ENCODE peak calls at places on chromosomes 12 and 14, in eight cellular contexts. M is psoas muscle, O is heart left ventricle, F is lower lobe of right lung, T is body of pancreas, K is kidney, G is stomach, E is right lobe of liver. P is an unnamed sample.

GRCh38 chr12:6635856-6636521 is at the start of gene LPAR5:
- DNase-seq in F (peak; percentile 62), T (no peak), K (peak; percentile 85), O (no peak), M (peak; percentile 34), E (peak; percentile 59), G (peak; percentile 78), P (no peak)

GRCh38 chr14:65184032-65184764 is 81.9 kb upstream of the MAX start:
- DNase-seq in F (no peak), T (no peak), E (no peak), G (no peak), K (no peak), O (no peak), M (no peak), P (no peak)

GRCh38 chr12:97680751-97681150 is 218.1 kb downstream of the RMST start:
- DNase-seq in E (no peak), G (no peak), F (no peak), O (no peak), K (no peak), M (no peak), T (no peak), P (no peak)

GRCh38 chr14:103128631-103129300 is 5.5 kb downstream of the TNFAIP2 start:
- DNase-seq in O (peak; percentile 46), T (no peak), G (peak; percentile 56), M (no peak), F (peak; percentile 41), E (peak; percentile 58), K (peak; percentile 84), P (peak; percentile 66)

GRCh38 chr12:4047441-4047840 is 174.2 kb upstream of the PARP11 start:
- DNase-seq in F (no peak), T (no peak), O (no peak), K (no peak), E (no peak), M (no peak), G (no peak), P (no peak)

GRCh38 chr12:95277139-95277538 is 59.5 kb downstream of the VEZT start:
- DNase-seq in E (no peak), F (no peak), M (no peak), K (no peak), T (no peak), O (no peak), G (no peak), P (no peak)

GRCh38 chr12:132030367-132031038 is 80.8 kb downstream of the EP400 start:
- DNase-seq in K (no peak), G (no peak), F (no peak), T (no peak), O (peak; percentile 53), E (peak; percentile 3), M (no peak), P (no peak)

GRCh38 chr12:68823711-68824110 is 15.7 kb downstream of the MDM2 start:
- DNase-seq in E (no peak), F (no peak), G (no peak), O (no peak), T (no peak), M (no peak), K (no peak), P (no peak)

GRCh38 chr12:101678081-101678480 is 19.4 kb upstream of the CHPT1 start:
- DNase-seq in O (no peak), M (no peak), T (no peak), F (no peak), E (no peak), K (no peak), G (no peak), P (no peak)

GRCh38 chr12:91681751-91682150 is 463.9 kb downstream of the BTG1 start:
- DNase-seq in T (no peak), G (no peak), O (no peak), K (no peak), M (no peak), F (no peak), E (no peak), P (no peak)

GRCh38 chr12:91685917-91686316 is 459.7 kb downstream of the BTG1 start:
- DNase-seq in G (no peak), E (no peak), F (no peak), O (no peak), T (no peak), M (no peak), K (no peak), P (no peak)

GRCh38 chr12:91690521-91690920 is 455.1 kb downstream of the BTG1 start:
- DNase-seq in F (no peak), K (no peak), G (no peak), O (no peak), E (no peak), T (peak; percentile 24), M (no peak), P (no peak)

DNA sequence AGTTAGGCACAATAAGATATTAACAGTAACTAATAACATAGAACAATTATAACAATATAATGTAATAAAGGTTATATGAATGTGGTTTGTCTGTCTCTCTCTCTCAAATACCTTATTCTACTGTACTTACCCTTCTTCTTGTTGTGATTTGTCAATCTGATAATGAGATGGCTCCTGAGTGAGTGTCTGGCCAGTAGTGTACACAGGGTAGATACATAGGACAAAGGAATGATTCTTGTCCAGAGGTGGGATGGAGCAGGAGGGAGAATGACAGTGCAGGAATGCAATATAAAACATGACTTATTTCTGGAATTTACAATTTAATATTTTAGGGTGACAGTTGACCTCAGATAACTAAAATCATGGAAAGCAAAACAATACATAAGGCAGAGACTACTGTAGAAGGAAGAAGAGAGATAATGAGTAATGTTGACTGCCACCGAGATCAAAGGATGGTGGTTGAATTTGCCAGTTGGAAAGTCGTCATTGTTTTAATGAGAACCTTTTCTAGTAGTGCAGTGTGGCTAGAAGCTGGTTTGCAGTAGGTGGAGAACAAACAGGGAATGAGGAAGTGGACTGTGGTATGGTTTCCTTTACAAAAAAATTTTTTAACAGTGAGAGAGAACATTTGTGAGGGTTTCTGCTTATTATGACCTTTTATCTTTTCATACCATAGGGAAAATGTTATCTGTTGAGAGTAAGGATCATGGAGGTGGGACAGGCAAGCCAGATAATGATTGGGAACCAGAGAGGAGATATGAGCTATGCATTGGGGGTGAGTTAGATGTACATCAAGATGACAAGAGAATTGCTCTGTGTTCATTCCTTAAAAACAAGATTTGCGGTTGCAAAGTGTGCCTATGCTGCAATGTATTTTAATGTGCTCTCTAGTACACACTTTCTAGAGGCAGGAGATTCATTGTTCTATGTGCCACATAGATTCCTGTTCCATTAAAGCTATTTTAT is 458.3 kb downstream of the BTG1 start:
- DNase-seq in E (no peak), O (no peak), K (no peak), F (no peak), G (no peak), T (no peak), M (no peak), P (no peak)
- H3K4me1 ChIP-seq in E (no peaks in the 10 kb centered on the region), O (no peaks in the 10 kb centered on the region), K (peaks cover 3% of the 10 kb centered on the region), F (no peaks in the 10 kb centered on the region), G (no peaks in the 10 kb centered on the region), T (no peaks in the 10 kb centered on the region), M (no peaks in the 10 kb centered on the region), P (no peaks in the 10 kb centered on the region)

GRCh38 chr12:1632702-1633101 is 3.7 kb downstream of the WNT5B start:
- DNase-seq in F (no peak), E (peak; percentile 89), O (peak; percentile 58), M (no peak), T (no peak), G (no peak), K (no peak), P (no peak)

GRCh38 chr12:1628671-1629337 is at the start of gene WNT5B:
- DNase-seq in G (no peak), T (no peak), F (no peak), O (no peak), E (no peak), K (no peak), M (no peak), P (no peak)

GRCh38 chr12:1630081-1630826 is 1.2 kb downstream of the WNT5B start:
- DNase-seq in F (peak; percentile 60), M (peak; percentile 56), O (peak; percentile 73), E (peak; percentile 83), K (peak; percentile 83), T (peak; percentile 59), G (peak; percentile 39), P (peak; percentile 73)

GRCh38 chr12:1630827-1631591 is 2.0 kb downstream of the WNT5B start:
- DNase-seq in F (no peak), E (no peak), T (no peak), K (no peak), M (no peak), O (no peak), G (no peak), P (no peak)

GRCh38 chr12:1629338-1630080 is 478 bp downstream of the WNT5B start:
- DNase-seq in F (no peak), O (no peak), M (no peak), E (no peak), K (no peak), G (no peak), T (peak; percentile 19), P (no peak)
- TF ChIP-seq CTCF in F (no peak), O (no peak), M (no peak), E (peak; percentile 7), K (no peak), G (no peak), T (no peak), P (no peak)

DNA sequence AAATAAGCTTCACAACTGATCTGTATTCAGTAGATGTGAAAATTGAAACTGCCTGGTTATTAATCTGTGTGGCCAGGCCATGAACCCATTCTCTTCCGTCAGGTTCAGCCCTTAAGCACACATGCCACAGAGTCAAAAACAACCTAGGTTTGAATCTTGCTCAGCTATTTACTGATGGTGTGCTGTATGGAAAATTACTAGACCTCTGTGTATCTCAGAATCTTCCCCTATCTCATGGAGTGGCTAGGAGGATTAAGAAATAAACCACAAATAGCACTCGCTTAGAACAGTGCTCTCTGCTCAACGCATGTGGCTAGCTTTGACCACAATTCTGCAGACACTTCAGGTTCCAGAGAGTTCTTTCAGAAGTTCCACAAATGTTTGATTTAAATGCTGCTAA is 240.7 kb upstream of the PLEKHG7 start:
- DNase-seq in F (no peak), K (no peak), M (no peak), G (no peak), E (no peak), O (no peak), T (no peak), P (no peak)
- H3K4me1 ChIP-seq in F (peaks cover 9% of the 10 kb centered on the region), K (no peaks in the 10 kb centered on the region), M (peaks cover 4% of the 10 kb centered on the region), G (no peaks in the 10 kb centered on the region), E (no peaks in the 10 kb centered on the region), O (no peaks in the 10 kb centered on the region), T (peaks cover 20% of the 10 kb centered on the region), P (peaks cover 6% of the 10 kb centered on the region)

GRCh38 chr12:2641209-2641608 is 153.6 kb upstream of the FKBP4 start:
- DNase-seq in T (no peak), M (no peak), F (no peak), O (no peak), G (no peak), E (no peak), K (peak; percentile 77), P (peak; percentile 36)
- TF ChIP-seq CTCF in T (no peak), M (no peak), F (peak; percentile 16), O (no peak), G (no peak), E (no peak), K (no peak), P (no peak)

DNA sequence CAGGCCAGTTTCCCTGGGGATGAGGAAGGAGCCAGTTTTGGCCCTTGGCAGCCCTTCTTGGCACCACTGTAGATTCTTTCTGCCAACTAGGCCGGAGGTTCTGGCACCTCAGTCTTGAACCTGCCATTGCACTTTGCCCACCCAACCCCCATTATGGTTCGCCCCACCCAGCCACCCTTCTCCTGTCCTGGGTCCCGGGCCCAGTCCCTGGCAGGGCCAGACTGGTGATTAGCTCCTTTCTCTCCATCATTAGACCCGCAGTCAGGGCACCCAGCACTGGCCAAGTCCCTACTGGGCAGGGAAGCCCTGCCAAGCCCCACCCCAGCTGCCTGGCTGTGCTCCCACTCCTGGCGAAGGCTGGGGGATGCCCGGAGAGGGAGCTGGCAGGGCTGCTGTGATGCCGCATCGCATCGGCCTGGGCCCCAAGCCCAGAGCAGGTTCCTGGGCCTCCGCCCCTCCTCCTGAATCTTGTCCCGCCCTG is 9.7 kb downstream of the FAM222A start:
- DNase-seq in O (peak; percentile 88), M (peak; percentile 66), G (peak; percentile 82), T (peak; percentile 81), E (peak; percentile 93), F (peak; percentile 40), K (peak; percentile 68), P (no peak)
- H3K4me1 ChIP-seq in O (peaks cover 27% of the 10 kb centered on the region), M (peaks cover 61% of the 10 kb centered on the region), G (peaks cover 33% of the 10 kb centered on the region), T (peaks cover 86% of the 10 kb centered on the region), E (peaks cover 48% of the 10 kb centered on the region), F (peaks cover 16% of the 10 kb centered on the region), K (peaks cover 69% of the 10 kb centered on the region), P (no peaks in the 10 kb centered on the region)